ENCODE peak calls at places on chromosomes 7 and 10, in four cellular contexts. One of them, this sample, is unnamed.

GRCh38 chr7:2164156-2164555 is 68.6 kb downstream of the MAD1L1 start:
- DNase-seq in fibroblast of pulmonary artery: no peak
- DNase-seq in GM19239: no peak
- DNase-seq in AG09309: no peak
- DNase-seq in this sample: no peak

GRCh38 chr10:13839430-13839986 is 252.7 kb downstream of the PRPF18 start:
- DNase-seq in GM19239: no peak
- DNase-seq in AG09309: peak; percentile 35
- DNase-seq in fibroblast of pulmonary artery: peak; percentile 84
- DNase-seq in this sample: no peak

GRCh38 chr10:117431160-117431559 is 55.9 kb upstream of the PDZD8 start:
- DNase-seq in AG09309: no peak
- DNase-seq in GM19239: no peak
- DNase-seq in fibroblast of pulmonary artery: no peak
- DNase-seq in this sample: no peak

GRCh38 chr7:135884495-135885237 is 92.5 kb downstream of the MTPN start:
- DNase-seq in AG09309: no peak
- DNase-seq in fibroblast of pulmonary artery: no peak
- DNase-seq in GM19239: no peak
- DNase-seq in this sample: no peak

GRCh38 chr10:16967000-16967865 is 150.0 kb upstream of the RSU1 start:
- DNase-seq in AG09309: peak; percentile 74
- DNase-seq in fibroblast of pulmonary artery: peak; percentile 42
- DNase-seq in GM19239: no peak
- DNase-seq in this sample: no peak

GRCh38 chr7:4861673-4862072 is at the start of gene PAPOLB:
- DNase-seq in AG09309: no peak
- DNase-seq in fibroblast of pulmonary artery: no peak
- DNase-seq in GM19239: no peak
- DNase-seq in this sample: no peak

GRCh38 chr10:133457100-133457841 is 3.5 kb downstream of the SCART1 start:
- DNase-seq in AG09309: no peak
- DNase-seq in GM19239: no peak
- DNase-seq in fibroblast of pulmonary artery: no peak
- DNase-seq in this sample: no peak

GRCh38 chr7:113768256-113768847 is 150.5 kb downstream of the PPP1R3A start:
- DNase-seq in GM19239: no peak
- DNase-seq in AG09309: no peak
- DNase-seq in fibroblast of pulmonary artery: no peak
- DNase-seq in this sample: no peak

GRCh38 chr7:2628137-2628482 is 3.7 kb upstream of the TTYH3 start:
- DNase-seq in AG09309: no peak
- DNase-seq in fibroblast of pulmonary artery: no peak
- DNase-seq in GM19239: no peak
- DNase-seq in this sample: no peak

GRCh38 chr10:30915141-30915540 is 116.5 kb downstream of the ZNF438 start:
- DNase-seq in fibroblast of pulmonary artery: peak; percentile 83
- DNase-seq in GM19239: no peak
- DNase-seq in AG09309: peak; percentile 4
- DNase-seq in this sample: no peak

GRCh38 chr10:5219262-5219661 is 22.6 kb downstream of the AKR1C4 start:
- DNase-seq in fibroblast of pulmonary artery: no peak
- DNase-seq in GM19239: no peak
- DNase-seq in AG09309: no peak
- DNase-seq in this sample: no peak

GRCh38 chr10:20147679-20148078 is 331.4 kb downstream of the PLXDC2 start:
- DNase-seq in GM19239: no peak
- DNase-seq in AG09309: no peak
- DNase-seq in fibroblast of pulmonary artery: no peak
- DNase-seq in this sample: no peak

GRCh38 chr7:75993689-75994387 is 557 bp downstream of the TMEM120A start:
- DNase-seq in GM19239: peak; percentile 62
- DNase-seq in fibroblast of pulmonary artery: peak; percentile 68
- DNase-seq in AG09309: no peak
- DNase-seq in this sample: no peak

GRCh38 chr7:114086906-114087651 is 168.3 kb upstream of the PPP1R3A start:
- DNase-seq in fibroblast of pulmonary artery: peak; percentile 30
- DNase-seq in GM19239: no peak
- DNase-seq in AG09309: no peak
- DNase-seq in this sample: no peak

GRCh38 chr7:79453558-79454324 is at the start of gene MAGI2:
- DNase-seq in fibroblast of pulmonary artery: peak; percentile 90
- DNase-seq in AG09309: peak; percentile 80
- DNase-seq in GM19239: no peak
- DNase-seq in this sample: no peak

GRCh38 chr7:5217396-5217795 is 27.4 kb downstream of the WIPI2 start:
- DNase-seq in GM19239: no peak
- DNase-seq in AG09309: no peak
- DNase-seq in fibroblast of pulmonary artery: no peak
- DNase-seq in this sample: no peak

GRCh38 chr10:14695833-14696232 is 78.9 kb downstream of the FAM107B start:
- DNase-seq in GM19239: no peak
- DNase-seq in AG09309: no peak
- DNase-seq in fibroblast of pulmonary artery: no peak
- DNase-seq in this sample: no peak

GRCh38 chr7:37488163-37488759 is 39.6 kb upstream of the ELMO1 start:
- DNase-seq in GM19239: no peak
- DNase-seq in AG09309: no peak
- DNase-seq in fibroblast of pulmonary artery: peak; percentile 1
- DNase-seq in this sample: no peak

GRCh38 chr7:158274404-158274811 is 313.2 kb downstream of the PTPRN2 start:
- DNase-seq in fibroblast of pulmonary artery: no peak
- DNase-seq in GM19239: no peak
- DNase-seq in AG09309: no peak
- DNase-seq in this sample: no peak

GRCh38 chr10:33460461-33461294 is 126.2 kb upstream of the NRP1 start:
- DNase-seq in GM19239: no peak
- DNase-seq in AG09309: no peak
- DNase-seq in fibroblast of pulmonary artery: peak; percentile 55
- DNase-seq in this sample: no peak

GRCh38 chr10:109341986-109342385 is 581.3 kb downstream of the XPNPEP1 start:
- DNase-seq in fibroblast of pulmonary artery: no peak
- DNase-seq in AG09309: no peak
- DNase-seq in GM19239: no peak
- DNase-seq in this sample: no peak

GRCh38 chr10:12500406-12501303 is 151.3 kb downstream of the CAMK1D start:
- DNase-seq in fibroblast of pulmonary artery: no peak
- DNase-seq in AG09309: no peak
- DNase-seq in GM19239: no peak
- DNase-seq in this sample: no peak

GRCh38 chr7:107920048-107920772 is 29.2 kb downstream of the DLD start:
- DNase-seq in fibroblast of pulmonary artery: no peak
- DNase-seq in GM19239: no peak
- DNase-seq in AG09309: no peak
- DNase-seq in this sample: no peak

GRCh38 chr7:94380264-94380663 is 14.4 kb upstream of the COL1A2 start:
- DNase-seq in GM19239: no peak
- DNase-seq in AG09309: no peak
- DNase-seq in fibroblast of pulmonary artery: no peak
- DNase-seq in this sample: no peak

GRCh38 chr10:96721207-96721572 is 876 bp upstream of the PIK3AP1 start:
- DNase-seq in AG09309: no peak
- DNase-seq in GM19239: no peak
- DNase-seq in fibroblast of pulmonary artery: no peak
- DNase-seq in this sample: no peak

GRCh38 chr10:86706401-86706841 is 38.1 kb downstream of the LDB3 start:
- DNase-seq in AG09309: no peak
- DNase-seq in fibroblast of pulmonary artery: no peak
- DNase-seq in GM19239: no peak
- DNase-seq in this sample: no peak

GRCh38 chr7:21690717-21691116 is 147.9 kb downstream of the DNAH11 start:
- DNase-seq in fibroblast of pulmonary artery: peak; percentile 16
- DNase-seq in AG09309: no peak
- DNase-seq in GM19239: no peak
- DNase-seq in this sample: no peak

This sample was measured in HS-5.